ENCODE peak calls at places on chromosomes 2 and 18, in six cellular contexts. S, G, A, U, J and H are unnamed samples. For H3K4me1, the result is how much of the 10 kb centered on the place peaks cover.

GRCh38 chr18:61581578-61582204 is 248.5 kb downstream of the CDH20 start:
- DNase-seq in S (peak), G (peak), A (peak), U (peak), J (peak), H (peak)

GRCh38 chr2:26186371-26186770 is 13.5 kb downstream of the GAREM2 start:
- DNase-seq in S (no peak), G (no peak), A (no peak), U (no peak), J (no peak), H (no peak)

GRCh38 chr18:21262979-21263378 is 20.9 kb downstream of the GREB1L start:
- DNase-seq in S (no peak), G (no peak), A (no peak), U (no peak), J (no peak), H (no peak)

GRCh38 chr2:44748-45341 is 1.5 kb downstream of the FAM110C start:
- DNase-seq in S (no peak), G (peak), A (no peak), U (no peak), J (no peak), H (no peak)

GRCh38 chr2:240368746-240369724 is 66.4 kb upstream of the GPC1 start:
- DNase-seq in S (peak), G (no peak), A (no peak), U (no peak), J (no peak), H (no peak)

GRCh38 chr2:102251042-102251848 is 60.1 kb upstream of the IL1RL1 start:
- DNase-seq in S (peak), G (no peak), A (peak), U (no peak), J (peak), H (no peak)

GRCh38 chr2:187497858-187498463 is 49.9 kb upstream of the CALCRL start:
- DNase-seq in S (no peak), G (no peak), A (no peak), U (no peak), J (peak), H (no peak)

GRCh38 chr2:192591617-192592016 is 396.9 kb upstream of the TMEFF2 start:
- DNase-seq in S (no peak), G (no peak), A (no peak), U (no peak), J (no peak), H (no peak)

GRCh38 chr2:129367118-129367517 is 612.3 kb upstream of the RAB6C start:
- DNase-seq in S (no peak), G (no peak), A (no peak), U (no peak), J (no peak), H (no peak)

GRCh38 chr18:11387880-11388279 is 221.5 kb upstream of the SLC35G4 start:
- DNase-seq in S (peak), G (no peak), A (no peak), U (no peak), J (peak), H (peak)

GRCh38 chr18:79182047-79182713 is 113.0 kb downstream of the ATP9B start:
- DNase-seq in S (no peak), G (no peak), A (no peak), U (no peak), J (no peak), H (no peak)
- H3K27ac ChIP-seq in S (no peak), G (no peak), A (no peak), U (no peak), J (no peak), H (no peak)

GRCh38 chr2:84732897-84733778 is 147.7 kb downstream of the TRABD2A start:
- DNase-seq in S (no peak), G (no peak), A (no peak), U (no peak), J (no peak), H (no peak)

GRCh38 chr2:84727315-84727714 is 153.6 kb downstream of the TRABD2A start:
- DNase-seq in S (no peak), G (no peak), A (no peak), U (no peak), J (no peak), H (no peak)

GRCh38 chr2:84729224-84729623 is 151.7 kb downstream of the TRABD2A start:
- DNase-seq in S (no peak), G (no peak), A (no peak), U (no peak), J (no peak), H (no peak)

GRCh38 chr2:84735383-84735782 is 145.5 kb downstream of the TRABD2A start:
- DNase-seq in S (no peak), G (no peak), A (no peak), U (no peak), J (peak), H (no peak)

DNA sequence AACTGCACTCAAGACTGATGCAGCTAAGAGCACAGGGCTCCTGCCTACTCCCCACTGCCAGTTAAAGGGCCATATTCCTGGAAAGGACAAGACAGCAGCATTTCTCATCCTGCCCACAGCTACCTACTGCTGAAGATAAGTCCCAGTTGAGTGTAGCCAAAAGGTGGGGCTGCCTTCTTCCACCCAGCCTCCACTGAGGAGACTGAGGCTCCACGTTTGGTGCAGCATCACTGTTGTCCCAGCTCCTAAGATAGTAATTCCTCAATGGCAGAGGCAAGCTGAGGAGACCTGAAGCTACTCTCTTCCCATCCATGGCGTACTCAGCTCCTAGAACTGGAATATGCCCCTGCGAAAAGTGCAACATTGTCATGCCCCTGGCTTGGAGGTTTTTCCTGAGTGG is 149.7 kb downstream of the TRABD2A start:
- DNase-seq in S (no peak), G (no peak), A (no peak), U (no peak), J (no peak), H (no peak)
- H3K4me1 ChIP-seq in S (under half), G (under half), A (under half), U (under half), J (under half), H (under half)

GRCh38 chr2:220491633-220492032 is 864.2 kb downstream of the SLC4A3 start:
- DNase-seq in S (no peak), G (no peak), A (no peak), U (no peak), J (no peak), H (no peak)

GRCh38 chr2:220493871-220494525 is 866.6 kb downstream of the SLC4A3 start:
- DNase-seq in S (no peak), G (no peak), A (no peak), U (no peak), J (no peak), H (no peak)

DNA sequence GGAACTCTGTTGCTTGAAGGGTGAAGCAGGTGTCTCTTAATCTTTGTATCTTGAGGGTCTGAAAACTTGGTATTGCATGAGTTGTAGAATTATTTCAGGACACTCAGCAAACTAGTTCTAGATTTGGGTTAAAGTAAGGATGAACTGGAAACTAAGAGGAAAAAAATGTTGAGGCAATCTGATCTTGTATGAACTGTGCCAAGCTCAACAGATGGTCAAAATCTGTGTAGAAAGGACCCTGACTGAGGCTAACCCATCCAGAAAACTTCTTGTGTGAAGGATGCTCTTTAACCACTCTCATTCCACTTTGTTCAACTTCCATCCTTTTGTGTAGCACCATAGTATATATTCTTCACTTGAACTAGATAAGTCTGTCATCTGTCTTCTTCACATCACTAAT is 861.7 kb downstream of the SLC4A3 start:
- DNase-seq in S (no peak), G (no peak), A (no peak), U (no peak), J (no peak), H (no peak)
- H3K27ac ChIP-seq in S (no peak), G (no peak), A (no peak), U (no peak), J (no peak), H (no peak)

GRCh38 chr2:19140463-19141208 is 217.8 kb downstream of the OSR1 start:
- DNase-seq in S (no peak), G (peak), A (no peak), U (no peak), J (peak), H (no peak)

GRCh38 chr2:19139386-19139785 is 219.0 kb downstream of the OSR1 start:
- DNase-seq in S (no peak), G (no peak), A (no peak), U (no peak), J (no peak), H (no peak)

GRCh38 chr2:19137433-19137832 is 221.0 kb downstream of the OSR1 start:
- DNase-seq in S (no peak), G (no peak), A (no peak), U (no peak), J (no peak), H (no peak)

GRCh38 chr2:19141234-19142004 is 217.0 kb downstream of the OSR1 start:
- DNase-seq in S (no peak), G (no peak), A (no peak), U (no peak), J (no peak), H (no peak)

DNA sequence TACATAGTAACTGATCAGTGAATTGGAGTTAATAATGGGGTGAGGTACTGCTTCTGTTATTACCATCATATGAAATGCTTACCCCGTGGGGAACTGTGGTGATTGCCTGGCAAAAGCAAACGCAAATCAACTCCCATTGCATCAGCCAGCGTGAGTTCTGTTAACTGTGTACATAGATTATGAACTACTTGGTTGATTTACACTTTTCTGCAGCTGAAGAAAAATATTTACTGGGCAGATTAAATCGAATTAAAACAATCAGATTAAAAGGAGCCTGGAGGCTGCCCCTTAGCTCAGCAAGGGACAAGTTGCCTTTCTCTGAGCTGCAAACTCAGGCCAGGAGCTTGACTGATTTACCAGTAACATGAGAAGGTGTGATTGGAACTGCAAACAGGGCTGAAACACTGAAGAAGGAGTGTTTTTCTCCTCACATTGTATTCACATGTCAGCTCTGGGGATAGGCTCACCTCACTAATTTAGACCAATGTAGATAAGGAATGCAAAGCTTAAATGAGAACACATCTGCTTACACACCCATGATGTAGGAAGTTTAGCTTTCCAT is 220.1 kb downstream of the OSR1 start:
- DNase-seq in S (no peak), G (no peak), A (no peak), U (no peak), J (no peak), H (no peak)
- H3K4me1 ChIP-seq in S (under half), G (under half), A (under half), U (under half), J (under half), H (under half)

GRCh38 chr2:156800781-156801366 is 364.7 kb downstream of the GPD2 start:
- DNase-seq in S (no peak), G (no peak), A (no peak), U (no peak), J (no peak), H (no peak)
- H3K27ac ChIP-seq in S (peak), G (no peak), A (no peak), U (no peak), J (no peak), H (no peak)

GRCh38 chr2:72757177-72757775 is 68.6 kb downstream of the EXOC6B start:
- DNase-seq in S (no peak), G (no peak), A (no peak), U (no peak), J (no peak), H (no peak)

GRCh38 chr2:72754628-72755320 is 71.1 kb downstream of the EXOC6B start:
- DNase-seq in S (no peak), G (no peak), A (no peak), U (no peak), J (no peak), H (no peak)

GRCh38 chr2:72762276-72762675 is 63.6 kb downstream of the EXOC6B start:
- DNase-seq in S (no peak), G (no peak), A (no peak), U (no peak), J (no peak), H (no peak)

GRCh38 chr2:72755647-72756423 is 70.0 kb downstream of the EXOC6B start:
- DNase-seq in S (no peak), G (no peak), A (no peak), U (no peak), J (peak), H (no peak)

DNA sequence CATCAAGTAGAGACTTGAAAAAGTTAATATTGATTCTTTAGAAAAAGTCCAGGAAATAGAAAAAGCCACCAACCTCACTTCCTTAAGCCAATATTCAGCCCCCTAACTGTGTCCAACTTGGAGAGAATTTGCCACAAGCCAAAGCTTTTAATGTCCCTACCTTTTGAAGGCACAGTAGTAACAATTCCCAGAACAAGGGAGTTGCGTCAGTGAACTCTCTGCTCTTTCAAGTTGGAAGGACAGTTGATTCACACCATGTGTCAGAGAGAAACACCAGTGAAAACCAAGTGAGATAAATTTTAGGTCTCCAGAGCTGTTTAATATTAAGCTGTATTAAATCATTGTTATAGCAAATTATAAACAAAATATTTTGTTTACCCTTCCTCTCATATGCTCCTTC is 66.1 kb downstream of the EXOC6B start:
- DNase-seq in S (no peak), G (no peak), A (no peak), U (no peak), J (no peak), H (no peak)
- H3K4me1 ChIP-seq in S (under half), G (under half), A (under half), U (under half), J (under half), H (under half)

DNA sequence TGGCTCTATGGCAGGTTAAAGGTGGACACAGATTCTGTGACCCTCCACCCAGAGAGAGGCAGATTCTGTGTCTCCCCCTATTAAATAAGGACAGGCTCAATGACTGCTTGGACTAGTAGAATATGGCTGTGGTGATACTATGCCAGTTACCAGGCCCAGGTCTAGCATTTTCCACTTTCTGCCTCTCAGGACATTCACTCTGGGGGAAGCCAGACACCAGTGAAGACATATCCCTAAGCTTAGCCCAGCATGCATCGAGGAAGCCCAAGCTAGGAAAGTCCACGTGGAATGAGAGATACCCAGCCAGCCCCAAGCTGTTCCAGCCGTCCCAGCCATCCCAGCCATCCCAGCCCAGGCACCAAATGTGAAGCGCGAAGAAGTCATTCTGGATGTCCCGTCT is 40.3 kb downstream of the ST6GAL2 start:
- DNase-seq in S (no peak), G (no peak), A (no peak), U (no peak), J (no peak), H (no peak)
- H3K27ac ChIP-seq in S (no peak), G (no peak), A (no peak), U (no peak), J (no peak), H (peak)

GRCh38 chr2:170503563-170503962 is 211.6 kb upstream of the SP5 start:
- DNase-seq in S (no peak), G (no peak), A (no peak), U (no peak), J (no peak), H (no peak)
- H3K4me1 ChIP-seq in S (under half), G (under half), A (under half), U (under half), J (under half), H (under half)